ENCODE peak calls at places on chromosomes 6 and 20, in six cellular contexts. One of them, this sample, is unnamed.

GRCh38 chr6:73542882-73543281 is 22.1 kb upstream of the EEF1A1 start:
- ATAC-seq in HepG2: no peak
- ATAC-seq in heart left ventricle: no peak
- ATAC-seq in body of pancreas: no peak
- ATAC-seq in upper lobe of left lung: no peak
- ATAC-seq in GM12878: no peak
- ATAC-seq in this sample: no peak

GRCh38 chr6:132300323-132300949 is 100.8 kb downstream of the MOXD1 start:
- ATAC-seq in HepG2: peak; percentile 95
- ATAC-seq in heart left ventricle: peak; percentile 70
- ATAC-seq in body of pancreas: peak; percentile 68
- ATAC-seq in upper lobe of left lung: no peak
- ATAC-seq in GM12878: peak; percentile 94
- ATAC-seq in this sample: no peak

GRCh38 chr6:139973602-139974373 is 599.3 kb upstream of the CITED2 start:
- ATAC-seq in HepG2: peak; percentile 42
- ATAC-seq in heart left ventricle: peak; percentile 89
- ATAC-seq in body of pancreas: no peak
- ATAC-seq in upper lobe of left lung: no peak
- ATAC-seq in GM12878: no peak
- ATAC-seq in this sample: peak; percentile 39

GRCh38 chr6:157813191-157813590 is 9.9 kb upstream of the SNX9 start:
- ATAC-seq in HepG2: no peak
- ATAC-seq in heart left ventricle: peak; percentile 85
- ATAC-seq in body of pancreas: peak; percentile 31
- ATAC-seq in upper lobe of left lung: peak; percentile 41
- ATAC-seq in GM12878: no peak
- ATAC-seq in this sample: peak; percentile 61

GRCh38 chr20:40336530-40336929 is 352.5 kb downstream of the MAFB start:
- ATAC-seq in HepG2: no peak
- ATAC-seq in heart left ventricle: no peak
- ATAC-seq in body of pancreas: no peak
- ATAC-seq in upper lobe of left lung: no peak
- ATAC-seq in GM12878: no peak
- ATAC-seq in this sample: no peak

GRCh38 chr6:30194797-30195690 is 18.2 kb downstream of the TRIM26 start:
- ATAC-seq in HepG2: no peak
- ATAC-seq in heart left ventricle: peak; percentile 22
- ATAC-seq in body of pancreas: no peak
- ATAC-seq in upper lobe of left lung: no peak
- ATAC-seq in GM12878: no peak
- ATAC-seq in this sample: no peak

GRCh38 chr6:10809098-10809497 is 29.2 kb downstream of the MAK start:
- ATAC-seq in HepG2: no peak
- ATAC-seq in heart left ventricle: no peak
- ATAC-seq in body of pancreas: no peak
- ATAC-seq in upper lobe of left lung: no peak
- ATAC-seq in GM12878: no peak
- ATAC-seq in this sample: no peak

GRCh38 chr6:106381871-106382270 is 21.4 kb downstream of the CRYBG1 start:
- ATAC-seq in HepG2: no peak
- ATAC-seq in heart left ventricle: no peak
- ATAC-seq in body of pancreas: peak; percentile 56
- ATAC-seq in upper lobe of left lung: no peak
- ATAC-seq in GM12878: peak; percentile 27
- ATAC-seq in this sample: no peak

GRCh38 chr6:125086716-125087115 is 66.9 kb upstream of the TPD52L1 start:
- ATAC-seq in HepG2: no peak
- ATAC-seq in heart left ventricle: no peak
- ATAC-seq in body of pancreas: no peak
- ATAC-seq in upper lobe of left lung: no peak
- ATAC-seq in GM12878: no peak
- ATAC-seq in this sample: no peak

DNA sequence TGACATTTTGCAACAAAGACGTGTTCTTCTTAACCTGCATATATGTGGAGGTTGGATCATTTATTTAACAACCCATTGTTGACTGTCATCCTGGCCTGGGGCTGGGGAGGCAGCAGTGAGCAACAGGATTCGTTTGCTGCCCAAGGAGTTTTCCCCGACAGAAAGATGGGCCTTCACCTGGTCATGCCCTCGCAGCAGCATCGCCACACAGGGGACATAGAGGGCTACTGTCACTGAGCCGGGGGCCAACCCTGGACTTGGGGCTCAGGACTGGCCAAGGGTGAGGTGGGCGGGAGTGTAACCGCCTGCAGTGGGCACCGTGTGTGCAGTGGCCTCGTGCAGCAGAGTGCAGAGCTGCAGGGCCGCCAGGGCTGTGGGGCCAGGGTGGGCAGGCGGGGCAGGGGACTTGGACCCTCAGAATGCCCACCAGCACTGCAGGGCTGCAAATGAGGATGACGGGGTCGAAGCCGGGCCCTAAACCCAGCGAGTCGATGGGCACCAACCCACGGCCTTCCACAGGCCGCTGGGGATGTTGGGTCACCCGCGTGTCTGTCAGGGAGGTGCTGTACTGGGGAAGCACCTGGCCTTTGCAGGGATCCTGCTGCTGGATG is 11.8 kb downstream of the DUSP22 start:
- ATAC-seq in HepG2: peak; percentile 52
- ATAC-seq in heart left ventricle: no peak
- ATAC-seq in body of pancreas: no peak
- ATAC-seq in upper lobe of left lung: peak; percentile 0
- ATAC-seq in GM12878: no peak
- ATAC-seq in this sample: no peak
- TF ChIP-seq CTCF in HepG2: peak; percentile 32
- TF ChIP-seq CTCF in heart left ventricle: no peak
- TF ChIP-seq CTCF in body of pancreas: no peak
- TF ChIP-seq CTCF in upper lobe of left lung: no peak
- TF ChIP-seq CTCF in GM12878: peak; percentile 57
- TF ChIP-seq CTCF in this sample: no peak

GRCh38 chr20:63864978-63865640 is at the start of gene TPD52L2:
- ATAC-seq in HepG2: peak; percentile 86
- ATAC-seq in heart left ventricle: peak; percentile 94
- ATAC-seq in body of pancreas: peak; percentile 95
- ATAC-seq in upper lobe of left lung: peak; percentile 97
- ATAC-seq in GM12878: peak; percentile 91
- ATAC-seq in this sample: peak; percentile 93
- TF ChIP-seq POLR2A in HepG2: peak; percentile 98
- TF ChIP-seq POLR2A in heart left ventricle: peak; percentile 89
- TF ChIP-seq POLR2A in body of pancreas: peak; percentile 99
- TF ChIP-seq POLR2A in upper lobe of left lung: peak; percentile 86
- TF ChIP-seq POLR2A in GM12878: peak; percentile 96
- TF ChIP-seq POLR2A in this sample: peak; percentile 94

DNA sequence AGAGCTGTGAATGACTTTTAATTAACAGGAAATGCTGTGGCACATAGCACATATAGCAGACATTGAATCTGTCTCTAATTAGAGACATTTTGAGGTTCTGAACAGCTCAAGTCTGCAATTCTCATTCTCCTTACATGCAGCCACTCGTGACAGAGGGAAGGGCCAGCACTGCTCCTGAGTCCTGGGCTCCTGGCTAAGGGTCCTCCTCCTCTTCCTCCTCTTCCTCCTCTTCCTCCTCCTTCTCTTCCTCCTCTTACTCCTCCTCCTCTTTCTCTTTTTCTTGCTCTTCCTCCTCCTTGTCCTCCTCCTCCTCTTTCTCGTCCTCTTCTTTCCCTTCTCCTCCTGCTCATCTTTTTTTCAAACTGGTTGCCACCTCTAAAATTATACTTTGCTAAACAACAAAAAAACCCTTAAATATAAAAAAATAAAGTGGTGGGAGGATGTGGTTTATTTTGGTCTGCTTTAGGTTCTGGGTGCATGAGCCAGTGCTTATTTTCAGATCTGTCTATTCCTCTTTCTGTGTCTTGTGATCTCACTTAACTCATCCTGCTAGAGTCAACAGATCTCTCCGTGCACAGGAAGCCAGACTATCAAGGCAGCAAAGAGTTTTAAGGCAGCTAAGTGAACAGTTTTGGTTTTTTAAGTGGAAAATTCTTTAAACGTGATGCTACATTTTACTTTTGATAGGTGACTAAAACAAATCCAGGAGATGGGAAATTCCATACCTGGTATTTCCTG is 159.3 kb downstream of the CD83 start:
- ATAC-seq in HepG2: no peak
- ATAC-seq in heart left ventricle: peak; percentile 22
- ATAC-seq in body of pancreas: no peak
- ATAC-seq in upper lobe of left lung: no peak
- ATAC-seq in GM12878: peak; percentile 94
- ATAC-seq in this sample: peak; percentile 39
- H3K4me1 ChIP-seq in HepG2: no peaks in the 10 kb centered on the region
- H3K4me1 ChIP-seq in heart left ventricle: peaks cover 28% of the 10 kb centered on the region
- H3K4me1 ChIP-seq in body of pancreas: no peaks in the 10 kb centered on the region
- H3K4me1 ChIP-seq in upper lobe of left lung: peaks cover 32% of the 10 kb centered on the region
- H3K4me1 ChIP-seq in GM12878: peaks cover 19% of the 10 kb centered on the region
- H3K4me1 ChIP-seq in this sample: no peaks in the 10 kb centered on the region

DNA sequence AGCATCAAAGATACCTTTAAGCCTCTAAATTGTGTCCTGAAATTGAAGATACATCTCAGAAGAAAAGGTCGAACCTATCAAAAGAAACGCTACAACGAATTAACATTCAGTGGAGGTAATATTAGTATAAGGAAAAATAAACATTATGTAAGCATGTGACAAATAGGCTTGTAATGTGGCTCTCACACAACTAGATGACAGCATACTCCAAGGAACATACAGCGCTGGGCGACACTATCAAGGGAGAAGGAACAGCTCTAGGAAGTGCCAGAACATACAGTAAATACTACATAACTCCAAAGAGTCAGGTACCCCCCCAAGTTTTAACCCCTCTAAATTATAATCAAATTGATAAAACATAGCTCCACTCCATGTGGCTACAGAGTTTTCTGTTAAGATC is 103.5 kb downstream of the LAMP5 start:
- ATAC-seq in HepG2: peak; percentile 81
- ATAC-seq in heart left ventricle: peak; percentile 51
- ATAC-seq in body of pancreas: peak; percentile 95
- ATAC-seq in upper lobe of left lung: peak; percentile 79
- ATAC-seq in GM12878: no peak
- ATAC-seq in this sample: no peak
- TF ChIP-seq CTCF in HepG2: peak; percentile 77
- TF ChIP-seq CTCF in heart left ventricle: no peak
- TF ChIP-seq CTCF in body of pancreas: peak; percentile 42
- TF ChIP-seq CTCF in upper lobe of left lung: peak; percentile 51
- TF ChIP-seq CTCF in GM12878: peak; percentile 12
- TF ChIP-seq CTCF in this sample: no peak

DNA sequence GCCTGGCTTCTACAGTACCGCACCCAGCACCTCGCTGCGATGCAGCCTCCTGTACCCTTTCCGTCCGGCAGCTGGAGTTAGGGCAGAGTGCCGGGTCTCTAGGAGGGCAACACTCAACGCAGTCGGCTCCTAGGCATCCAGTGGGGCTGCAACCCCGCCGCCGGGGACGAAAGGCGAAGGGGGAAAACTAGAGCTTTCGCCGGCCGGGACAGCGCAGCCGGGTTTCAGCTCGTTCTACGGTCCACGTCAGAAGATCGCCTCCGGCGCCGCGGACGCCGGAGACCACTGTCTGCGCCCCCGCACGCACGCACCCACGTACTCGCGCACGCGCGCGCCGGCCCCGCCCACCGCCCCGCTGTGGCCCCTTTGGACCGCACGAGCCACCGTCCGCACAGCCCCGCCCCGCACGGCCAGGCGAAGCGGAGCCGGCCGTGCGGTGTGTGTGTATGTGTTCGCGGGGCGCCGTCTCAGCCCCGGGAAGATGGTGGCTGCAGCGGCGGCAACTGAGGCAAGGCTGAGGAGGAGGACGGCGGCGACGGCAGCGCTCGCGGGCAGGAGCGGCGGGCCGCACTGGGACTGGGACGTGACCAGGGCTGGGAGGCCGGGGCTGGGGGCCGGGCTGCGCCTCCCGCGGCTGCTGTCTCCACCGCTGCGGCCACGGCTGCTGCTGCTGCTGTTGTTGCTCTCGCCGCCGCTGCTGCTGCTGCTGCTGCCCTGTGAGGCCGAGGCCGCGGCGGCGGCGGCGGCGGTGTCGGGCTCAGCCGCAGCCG is at the start of gene ATRN:
- ATAC-seq in HepG2: peak; percentile 90
- ATAC-seq in heart left ventricle: peak; percentile 98
- ATAC-seq in body of pancreas: peak; percentile 95
- ATAC-seq in upper lobe of left lung: peak; percentile 98
- ATAC-seq in GM12878: peak; percentile 93
- ATAC-seq in this sample: peak; percentile 97
- TF ChIP-seq POLR2A in HepG2: peak; percentile 98
- TF ChIP-seq POLR2A in heart left ventricle: peak; percentile 86
- TF ChIP-seq POLR2A in body of pancreas: peak; percentile 86
- TF ChIP-seq POLR2A in upper lobe of left lung: peak; percentile 58
- TF ChIP-seq POLR2A in GM12878: peak; percentile 97
- TF ChIP-seq POLR2A in this sample: peak; percentile 84

GRCh38 chr6:116279232-116280160 is at the start of gene TSPYL1:
- ATAC-seq in HepG2: peak; percentile 96
- ATAC-seq in heart left ventricle: peak; percentile 97
- ATAC-seq in body of pancreas: peak; percentile 98
- ATAC-seq in upper lobe of left lung: peak; percentile 99
- ATAC-seq in GM12878: peak; percentile 94
- ATAC-seq in this sample: peak; percentile 97
- H3K4me1 ChIP-seq in HepG2: peaks cover 49% of the 10 kb centered on the region
- H3K4me1 ChIP-seq in heart left ventricle: peaks cover 64% of the 10 kb centered on the region
- H3K4me1 ChIP-seq in body of pancreas: peaks cover 47% of the 10 kb centered on the region
- H3K4me1 ChIP-seq in upper lobe of left lung: peaks cover 49% of the 10 kb centered on the region
- H3K4me1 ChIP-seq in GM12878: no peaks in the 10 kb centered on the region
- H3K4me1 ChIP-seq in this sample: peaks cover 55% of the 10 kb centered on the region

GRCh38 chr20:62891111-62891510 is 29.5 kb upstream of the TCFL5 start:
- ATAC-seq in HepG2: no peak
- ATAC-seq in heart left ventricle: no peak
- ATAC-seq in body of pancreas: no peak
- ATAC-seq in upper lobe of left lung: no peak
- ATAC-seq in GM12878: no peak
- ATAC-seq in this sample: no peak

GRCh38 chr20:62892348-62893304 is 31.0 kb upstream of the TCFL5 start:
- ATAC-seq in HepG2: no peak
- ATAC-seq in heart left ventricle: no peak
- ATAC-seq in body of pancreas: no peak
- ATAC-seq in upper lobe of left lung: no peak
- ATAC-seq in GM12878: no peak
- ATAC-seq in this sample: no peak

GRCh38 chr20:62894261-62894660 is 32.0 kb downstream of the DIDO1 start:
- ATAC-seq in HepG2: no peak
- ATAC-seq in heart left ventricle: no peak
- ATAC-seq in body of pancreas: no peak
- ATAC-seq in upper lobe of left lung: no peak
- ATAC-seq in GM12878: no peak
- ATAC-seq in this sample: no peak

GRCh38 chr20:62895539-62895938 is 30.8 kb downstream of the DIDO1 start:
- ATAC-seq in HepG2: no peak
- ATAC-seq in heart left ventricle: no peak
- ATAC-seq in body of pancreas: no peak
- ATAC-seq in upper lobe of left lung: no peak
- ATAC-seq in GM12878: no peak
- ATAC-seq in this sample: no peak

GRCh38 chr20:62893700-62894099 is 32.1 kb upstream of the TCFL5 start:
- ATAC-seq in HepG2: peak; percentile 39
- ATAC-seq in heart left ventricle: no peak
- ATAC-seq in body of pancreas: no peak
- ATAC-seq in upper lobe of left lung: no peak
- ATAC-seq in GM12878: no peak
- ATAC-seq in this sample: no peak
- TF ChIP-seq CTCF in HepG2: peak; percentile 67
- TF ChIP-seq CTCF in heart left ventricle: no peak
- TF ChIP-seq CTCF in body of pancreas: no peak
- TF ChIP-seq CTCF in upper lobe of left lung: no peak
- TF ChIP-seq CTCF in GM12878: no peak
- TF ChIP-seq CTCF in this sample: no peak